ENCODE peak calls at places on chromosomes 2 and 18, in ten cellular contexts. K is foreskin fibroblast; S is H9; I is stimulated activated CD4-positive, alpha-beta T cell treated with anti-CD3 and anti-CD28 coated beads, Interleukin-2, amount 100 ng/mL, for 4 hours; Z is AG09319; A is NCI-H446 treated with DMSO at 0.1 percent for 48 hours; O is neural progenitor cell; J is iris pigment epithelial cell; V is hepatocyte; X is AG08395. F is an unnamed sample.
A peak's percentile ranks its signal among the peaks of the same experiment; 100 is the strongest.

GRCh38 chr2:26347286-26347865 is 787 bp upstream of the ADGRF3 start:
- DNase-seq in K (no peak), S (no peak), I (no peak), Z (no peak), A (no peak), O (no peak), J (peak; percentile 62), V (peak; percentile 17), X (no peak), F (no peak)

GRCh38 chr2:96773922-96774321 is 13.2 kb downstream of the CNNM4 start:
- DNase-seq in K (no peak), S (peak; percentile 56), I (peak; percentile 47), Z (no peak), A (no peak), O (no peak), J (no peak), V (no peak), X (no peak), F (no peak)

GRCh38 chr2:62340981-62341624 is 145.2 kb downstream of the B3GNT2 start:
- DNase-seq in K (peak; percentile 26), S (no peak), I (no peak), Z (no peak), A (no peak), O (no peak), J (no peak), V (peak; percentile 71), X (peak; percentile 48), F (peak; percentile 32)

GRCh38 chr2:20097889-20098714 is 46.7 kb upstream of the LAPTM4A start:
- DNase-seq in K (peak; percentile 94), S (peak; percentile 93), I (peak; percentile 62), Z (peak; percentile 69), A (peak; percentile 69), O (peak; percentile 90), J (peak; percentile 89), V (peak; percentile 88), X (peak; percentile 89), F (peak; percentile 90)

GRCh38 chr2:98236935-98237334 is 109.3 kb upstream of the CNGA3 start:
- DNase-seq in K (no peak), S (no peak), I (no peak), Z (no peak), A (no peak), O (no peak), J (no peak), V (no peak), X (no peak), F (no peak)

GRCh38 chr2:119240311-119241204 is 16.9 kb downstream of the STEAP3 start:
- DNase-seq in K (peak; percentile 77), S (peak; percentile 64), I (no peak), Z (peak; percentile 32), A (peak; percentile 81), O (peak; percentile 37), J (peak; percentile 85), V (peak; percentile 66), X (peak; percentile 74), F (peak; percentile 75)

GRCh38 chr2:105977212-105977611 is 216.9 kb downstream of the UXS1 start:
- DNase-seq in K (peak; percentile 64), S (no peak), I (peak; percentile 7), Z (no peak), A (no peak), O (no peak), J (peak; percentile 93), V (no peak), X (peak; percentile 35), F (no peak)

GRCh38 chr2:192515937-192516336 is 321.2 kb upstream of the TMEFF2 start:
- DNase-seq in K (no peak), S (no peak), I (no peak), Z (no peak), A (no peak), O (no peak), J (no peak), V (no peak), X (no peak), F (no peak)

GRCh38 chr2:20427931-20428526 is 18.8 kb upstream of the RHOB start:
- DNase-seq in K (no peak), S (no peak), I (no peak), Z (no peak), A (no peak), O (no peak), J (no peak), V (no peak), X (no peak), F (no peak)

GRCh38 chr18:41871229-41872000 is 83.6 kb upstream of the PIK3C3 start:
- DNase-seq in K (peak; percentile 33), S (no peak), I (no peak), Z (no peak), A (no peak), O (no peak), J (peak; percentile 18), V (no peak), X (no peak), F (no peak)

GRCh38 chr2:237280937-237281336 is 133.0 kb downstream of the COL6A3 start:
- DNase-seq in K (no peak), S (no peak), I (no peak), Z (no peak), A (no peak), O (no peak), J (no peak), V (no peak), X (no peak), F (no peak)

GRCh38 chr18:36688020-36688965 is 140.5 kb downstream of the TPGS2 start:
- DNase-seq in K (peak; percentile 85), S (peak; percentile 64), I (peak; percentile 5), Z (no peak), A (peak; percentile 0), O (peak; percentile 68), J (peak; percentile 70), V (peak; percentile 82), X (peak; percentile 78), F (peak; percentile 77)

GRCh38 chr2:177625744-177626655 is 233.4 kb downstream of the AGPS start:
- DNase-seq in K (no peak), S (peak; percentile 52), I (no peak), Z (no peak), A (peak; percentile 25), O (no peak), J (peak; percentile 47), V (no peak), X (no peak), F (no peak)

GRCh38 chr2:95272299-95272751 is 1.9 kb upstream of the PROM2 start:
- DNase-seq in K (no peak), S (peak; percentile 12), I (no peak), Z (no peak), A (no peak), O (no peak), J (no peak), V (no peak), X (no peak), F (no peak)